ENCODE peak calls at places on chromosomes 13 and 19, in eight cellular contexts. One of them, this sample, is unnamed.

GRCh38 chr19:48271531-48272151 is 1.8 kb downstream of the ZNF114 start:
- DNase-seq in dorsolateral prefrontal cortex: no peak
- DNase-seq in tibial nerve: no peak
- DNase-seq in fibroblast of lung: peak
- DNase-seq in hepatocyte: peak
- DNase-seq in Peyer's patch: no peak
- DNase-seq in cardiac muscle cell: peak
- DNase-seq in heart left ventricle: peak
- DNase-seq in this sample: no peak

GRCh38 chr19:18939922-18940775 is 868 bp downstream of the HOMER3 start:
- DNase-seq in tibial nerve: no peak
- DNase-seq in dorsolateral prefrontal cortex: peak
- DNase-seq in fibroblast of lung: peak
- DNase-seq in hepatocyte: peak
- DNase-seq in heart left ventricle: peak
- DNase-seq in cardiac muscle cell: peak
- DNase-seq in Peyer's patch: no peak
- DNase-seq in this sample: no peak

GRCh38 chr19:48874309-48875135 is 2.3 kb downstream of the PPP1R15A start:
- DNase-seq in fibroblast of lung: peak
- DNase-seq in hepatocyte: no peak
- DNase-seq in Peyer's patch: peak
- DNase-seq in cardiac muscle cell: no peak
- DNase-seq in heart left ventricle: peak
- DNase-seq in tibial nerve: no peak
- DNase-seq in dorsolateral prefrontal cortex: no peak
- DNase-seq in this sample: no peak

GRCh38 chr19:16608290-16608704 is 19.7 kb downstream of the MED26 start:
- DNase-seq in Peyer's patch: no peak
- DNase-seq in fibroblast of lung: peak
- DNase-seq in hepatocyte: peak
- DNase-seq in cardiac muscle cell: no peak
- DNase-seq in heart left ventricle: no peak
- DNase-seq in dorsolateral prefrontal cortex: no peak
- DNase-seq in tibial nerve: no peak
- DNase-seq in this sample: peak

GRCh38 chr19:13118424-13119193 is 545 bp downstream of the NACC1 start:
- DNase-seq in fibroblast of lung: peak
- DNase-seq in dorsolateral prefrontal cortex: no peak
- DNase-seq in tibial nerve: no peak
- DNase-seq in hepatocyte: peak
- DNase-seq in cardiac muscle cell: peak
- DNase-seq in Peyer's patch: peak
- DNase-seq in heart left ventricle: peak
- DNase-seq in this sample: no peak

GRCh38 chr19:43648633-43649032 is 9.0 kb upstream of the CADM4 start:
- DNase-seq in hepatocyte: no peak
- DNase-seq in dorsolateral prefrontal cortex: no peak
- DNase-seq in heart left ventricle: no peak
- DNase-seq in fibroblast of lung: no peak
- DNase-seq in Peyer's patch: no peak
- DNase-seq in tibial nerve: no peak
- DNase-seq in cardiac muscle cell: no peak
- DNase-seq in this sample: no peak

GRCh38 chr19:4396949-4397783 is 3.2 kb downstream of the SH3GL1 start:
- DNase-seq in fibroblast of lung: no peak
- DNase-seq in cardiac muscle cell: no peak
- DNase-seq in tibial nerve: no peak
- DNase-seq in Peyer's patch: no peak
- DNase-seq in heart left ventricle: peak
- DNase-seq in hepatocyte: no peak
- DNase-seq in dorsolateral prefrontal cortex: no peak
- DNase-seq in this sample: no peak

GRCh38 chr13:110308377-110309158 is 1.5 kb downstream of the COL4A2 start:
- DNase-seq in hepatocyte: peak
- DNase-seq in fibroblast of lung: peak
- DNase-seq in tibial nerve: no peak
- DNase-seq in heart left ventricle: no peak
- DNase-seq in cardiac muscle cell: peak
- DNase-seq in Peyer's patch: no peak
- DNase-seq in dorsolateral prefrontal cortex: no peak
- DNase-seq in this sample: no peak

GRCh38 chr19:21612403-21612872 is 107.0 kb downstream of the ZNF429 start:
- DNase-seq in tibial nerve: no peak
- DNase-seq in heart left ventricle: no peak
- DNase-seq in fibroblast of lung: no peak
- DNase-seq in hepatocyte: no peak
- DNase-seq in Peyer's patch: no peak
- DNase-seq in dorsolateral prefrontal cortex: no peak
- DNase-seq in cardiac muscle cell: no peak
- DNase-seq in this sample: no peak

GRCh38 chr13:39765801-39766463 is 110.5 kb downstream of the COG6 start:
- DNase-seq in Peyer's patch: no peak
- DNase-seq in tibial nerve: no peak
- DNase-seq in heart left ventricle: no peak
- DNase-seq in hepatocyte: no peak
- DNase-seq in dorsolateral prefrontal cortex: peak
- DNase-seq in cardiac muscle cell: no peak
- DNase-seq in fibroblast of lung: peak
- DNase-seq in this sample: no peak

GRCh38 chr19:49473868-49474544 is at the start of gene FLT3LG:
- DNase-seq in Peyer's patch: peak
- DNase-seq in dorsolateral prefrontal cortex: peak
- DNase-seq in fibroblast of lung: peak
- DNase-seq in tibial nerve: peak
- DNase-seq in hepatocyte: peak
- DNase-seq in heart left ventricle: peak
- DNase-seq in cardiac muscle cell: peak
- DNase-seq in this sample: no peak

GRCh38 chr19:2072757-2073551 is 21.9 kb upstream of the MKNK2 start:
- DNase-seq in dorsolateral prefrontal cortex: no peak
- DNase-seq in cardiac muscle cell: no peak
- DNase-seq in heart left ventricle: no peak
- DNase-seq in tibial nerve: no peak
- DNase-seq in fibroblast of lung: no peak
- DNase-seq in Peyer's patch: no peak
- DNase-seq in hepatocyte: no peak
- DNase-seq in this sample: no peak

GRCh38 chr13:49810825-49811526 is 18.5 kb upstream of the KPNA3 start:
- DNase-seq in dorsolateral prefrontal cortex: no peak
- DNase-seq in tibial nerve: no peak
- DNase-seq in hepatocyte: peak
- DNase-seq in fibroblast of lung: peak
- DNase-seq in cardiac muscle cell: peak
- DNase-seq in heart left ventricle: no peak
- DNase-seq in Peyer's patch: no peak
- DNase-seq in this sample: no peak

GRCh38 chr13:106521101-106521799 is 14.2 kb downstream of the EFNB2 start:
- DNase-seq in dorsolateral prefrontal cortex: no peak
- DNase-seq in cardiac muscle cell: no peak
- DNase-seq in hepatocyte: no peak
- DNase-seq in fibroblast of lung: no peak
- DNase-seq in heart left ventricle: no peak
- DNase-seq in tibial nerve: no peak
- DNase-seq in Peyer's patch: no peak
- DNase-seq in this sample: no peak

GRCh38 chr13:82439159-82439904 is 1442.9 kb downstream of the SLITRK1 start:
- DNase-seq in dorsolateral prefrontal cortex: no peak
- DNase-seq in tibial nerve: no peak
- DNase-seq in fibroblast of lung: no peak
- DNase-seq in hepatocyte: no peak
- DNase-seq in heart left ventricle: no peak
- DNase-seq in cardiac muscle cell: no peak
- DNase-seq in Peyer's patch: no peak
- DNase-seq in this sample: no peak

GRCh38 chr13:106033634-106034033 is 501.8 kb downstream of the EFNB2 start:
- DNase-seq in heart left ventricle: no peak
- DNase-seq in hepatocyte: peak
- DNase-seq in Peyer's patch: no peak
- DNase-seq in dorsolateral prefrontal cortex: no peak
- DNase-seq in fibroblast of lung: peak
- DNase-seq in cardiac muscle cell: no peak
- DNase-seq in tibial nerve: no peak
- DNase-seq in this sample: no peak

GRCh38 chr19:7842661-7843294 is 12.8 kb downstream of the EVI5L start:
- DNase-seq in fibroblast of lung: no peak
- DNase-seq in dorsolateral prefrontal cortex: no peak
- DNase-seq in tibial nerve: no peak
- DNase-seq in Peyer's patch: no peak
- DNase-seq in heart left ventricle: no peak
- DNase-seq in cardiac muscle cell: no peak
- DNase-seq in hepatocyte: no peak
- DNase-seq in this sample: no peak

GRCh38 chr13:112953591-112954487 is 15.2 kb upstream of the MCF2L start:
- DNase-seq in fibroblast of lung: no peak
- DNase-seq in cardiac muscle cell: no peak
- DNase-seq in heart left ventricle: no peak
- DNase-seq in dorsolateral prefrontal cortex: no peak
- DNase-seq in tibial nerve: no peak
- DNase-seq in Peyer's patch: no peak
- DNase-seq in hepatocyte: no peak
- DNase-seq in this sample: no peak

GRCh38 chr13:40781717-40782116 is 7.7 kb upstream of the SLC25A15 start:
- DNase-seq in dorsolateral prefrontal cortex: no peak
- DNase-seq in tibial nerve: no peak
- DNase-seq in heart left ventricle: no peak
- DNase-seq in Peyer's patch: no peak
- DNase-seq in hepatocyte: no peak
- DNase-seq in cardiac muscle cell: no peak
- DNase-seq in fibroblast of lung: no peak
- DNase-seq in this sample: no peak

GRCh38 chr13:48741377-48741776 is 87.6 kb downstream of the CYSLTR2 start:
- DNase-seq in tibial nerve: no peak
- DNase-seq in cardiac muscle cell: no peak
- DNase-seq in Peyer's patch: no peak
- DNase-seq in heart left ventricle: no peak
- DNase-seq in fibroblast of lung: peak
- DNase-seq in dorsolateral prefrontal cortex: no peak
- DNase-seq in hepatocyte: no peak
- DNase-seq in this sample: no peak

GRCh38 chr19:45467456-45468158 is at the start of gene FOSB:
- DNase-seq in heart left ventricle: peak
- DNase-seq in cardiac muscle cell: peak
- DNase-seq in fibroblast of lung: peak
- DNase-seq in Peyer's patch: peak
- DNase-seq in dorsolateral prefrontal cortex: peak
- DNase-seq in hepatocyte: peak
- DNase-seq in tibial nerve: peak
- DNase-seq in this sample: peak

GRCh38 chr19:18437481-18438330 is at the start of gene ISYNA1:
- DNase-seq in dorsolateral prefrontal cortex: no peak
- DNase-seq in hepatocyte: peak
- DNase-seq in fibroblast of lung: peak
- DNase-seq in cardiac muscle cell: peak
- DNase-seq in Peyer's patch: peak
- DNase-seq in tibial nerve: no peak
- DNase-seq in heart left ventricle: no peak
- DNase-seq in this sample: no peak

GRCh38 chr13:57724486-57725272 is 93.1 kb downstream of the PCDH17 start:
- DNase-seq in dorsolateral prefrontal cortex: no peak
- DNase-seq in heart left ventricle: no peak
- DNase-seq in Peyer's patch: no peak
- DNase-seq in fibroblast of lung: no peak
- DNase-seq in hepatocyte: no peak
- DNase-seq in tibial nerve: no peak
- DNase-seq in cardiac muscle cell: no peak
- DNase-seq in this sample: no peak

GRCh38 chr13:80035096-80035495 is 305.8 kb downstream of the SPRY2 start:
- DNase-seq in hepatocyte: no peak
- DNase-seq in heart left ventricle: no peak
- DNase-seq in fibroblast of lung: no peak
- DNase-seq in cardiac muscle cell: no peak
- DNase-seq in tibial nerve: no peak
- DNase-seq in dorsolateral prefrontal cortex: no peak
- DNase-seq in Peyer's patch: no peak
- DNase-seq in this sample: no peak

GRCh38 chr13:44853641-44854040 is 135.6 kb downstream of the NUFIP1 start:
- DNase-seq in Peyer's patch: no peak
- DNase-seq in cardiac muscle cell: no peak
- DNase-seq in dorsolateral prefrontal cortex: no peak
- DNase-seq in heart left ventricle: no peak
- DNase-seq in tibial nerve: no peak
- DNase-seq in hepatocyte: peak
- DNase-seq in fibroblast of lung: no peak
- DNase-seq in this sample: no peak
- H3K27ac ChIP-seq in Peyer's patch: no peak
- H3K27ac ChIP-seq in cardiac muscle cell: no peak
- H3K27ac ChIP-seq in dorsolateral prefrontal cortex: no peak
- H3K27ac ChIP-seq in heart left ventricle: peak
- H3K27ac ChIP-seq in tibial nerve: no peak
- H3K27ac ChIP-seq in hepatocyte: peak
- H3K27ac ChIP-seq in fibroblast of lung: no peak
- H3K27ac ChIP-seq in this sample: no peak

GRCh38 chr13:114068723-114069322 is 63.6 kb downstream of the RASA3 start:
- DNase-seq in tibial nerve: peak
- DNase-seq in hepatocyte: no peak
- DNase-seq in heart left ventricle: peak
- DNase-seq in Peyer's patch: no peak
- DNase-seq in fibroblast of lung: peak
- DNase-seq in dorsolateral prefrontal cortex: peak
- DNase-seq in cardiac muscle cell: peak
- DNase-seq in this sample: no peak
- H3K27ac ChIP-seq in tibial nerve: peak
- H3K27ac ChIP-seq in hepatocyte: peak
- H3K27ac ChIP-seq in heart left ventricle: peak
- H3K27ac ChIP-seq in Peyer's patch: peak
- H3K27ac ChIP-seq in fibroblast of lung: peak
- H3K27ac ChIP-seq in dorsolateral prefrontal cortex: peak
- H3K27ac ChIP-seq in cardiac muscle cell: peak
- H3K27ac ChIP-seq in this sample: peak

GRCh38 chr19:10518444-10519361 is 1.5 kb upstream of the S1PR5 start:
- DNase-seq in Peyer's patch: no peak
- DNase-seq in heart left ventricle: no peak
- DNase-seq in fibroblast of lung: no peak
- DNase-seq in dorsolateral prefrontal cortex: no peak
- DNase-seq in hepatocyte: no peak
- DNase-seq in cardiac muscle cell: no peak
- DNase-seq in tibial nerve: no peak
- DNase-seq in this sample: no peak
- H3K27ac ChIP-seq in Peyer's patch: no peak
- H3K27ac ChIP-seq in heart left ventricle: no peak
- H3K27ac ChIP-seq in fibroblast of lung: no peak
- H3K27ac ChIP-seq in dorsolateral prefrontal cortex: peak
- H3K27ac ChIP-seq in hepatocyte: no peak
- H3K27ac ChIP-seq in cardiac muscle cell: no peak
- H3K27ac ChIP-seq in tibial nerve: no peak
- H3K27ac ChIP-seq in this sample: no peak

DNA sequence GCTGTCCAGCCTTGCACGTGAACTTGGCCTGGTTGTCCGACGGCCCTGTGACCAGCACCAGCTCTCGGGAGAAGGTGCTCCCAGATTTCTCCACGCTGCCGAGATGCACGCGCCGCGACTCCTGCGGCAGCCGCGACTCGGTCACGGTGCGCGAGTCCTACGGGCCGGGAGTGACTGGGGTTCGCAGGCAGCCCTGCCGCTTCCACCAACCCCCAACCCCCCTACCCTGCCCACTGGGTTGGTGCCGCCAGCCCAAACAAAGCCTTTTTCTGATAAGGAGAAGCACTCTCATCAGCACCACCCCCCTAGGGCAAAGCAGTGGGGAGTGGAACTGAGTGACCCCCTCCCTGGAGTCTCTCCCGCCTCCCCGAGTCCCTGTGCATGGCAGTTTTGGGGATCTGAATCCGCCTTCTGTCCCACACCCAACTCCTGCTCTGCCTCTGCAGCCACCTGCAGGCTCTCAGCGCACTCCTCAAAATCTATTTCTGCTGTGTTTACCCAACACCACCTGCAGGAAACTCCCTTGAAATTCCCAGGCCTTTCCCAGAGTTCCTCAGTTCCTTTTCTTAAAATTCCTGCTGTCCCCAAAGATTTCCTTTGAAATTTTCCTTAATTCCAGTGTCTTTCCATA is 6.2 kb downstream of the NPHS1 start:
- DNase-seq in hepatocyte: peak
- DNase-seq in fibroblast of lung: no peak
- DNase-seq in heart left ventricle: no peak
- DNase-seq in cardiac muscle cell: no peak
- DNase-seq in Peyer's patch: no peak
- DNase-seq in tibial nerve: no peak
- DNase-seq in dorsolateral prefrontal cortex: no peak
- DNase-seq in this sample: no peak
- H3K27ac ChIP-seq in hepatocyte: no peak
- H3K27ac ChIP-seq in fibroblast of lung: no peak
- H3K27ac ChIP-seq in heart left ventricle: no peak
- H3K27ac ChIP-seq in cardiac muscle cell: no peak
- H3K27ac ChIP-seq in Peyer's patch: no peak
- H3K27ac ChIP-seq in tibial nerve: no peak
- H3K27ac ChIP-seq in dorsolateral prefrontal cortex: no peak
- H3K27ac ChIP-seq in this sample: no peak